ENCODE peak calls at places on chromosomes 7 and 10, in five cellular contexts. D is NT2/D1, E is adrenal gland, S is fibroblast of lung, L is ovary. A is an unnamed sample.

GRCh38 chr7:78062214-78062613 is 263.6 kb downstream of the PHTF2 start:
- DNase-seq in D (no peak), E (no peak), S (no peak), L (no peak), A (no peak)

GRCh38 chr7:100476903-100477870 is 1.8 kb downstream of the TSC22D4 start:
- DNase-seq in D (no peak), E (no peak), S (no peak), L (peak), A (no peak)

GRCh38 chr10:97771913-97772823 is at the start of gene SFRP5:
- DNase-seq in D (no peak), E (no peak), S (no peak), L (no peak), A (no peak)

GRCh38 chr7:149136118-149136517 is 10.0 kb upstream of the ZNF425 start:
- DNase-seq in D (no peak), E (no peak), S (no peak), L (no peak), A (no peak)

GRCh38 chr10:14502451-14502850 is 171.7 kb upstream of the FRMD4A start:
- DNase-seq in D (no peak), E (no peak), S (peak), L (no peak), A (no peak)

GRCh38 chr10:52566471-52567246 is 205.9 kb downstream of the MBL2 start:
- DNase-seq in D (no peak), E (no peak), S (peak), L (no peak), A (no peak)

GRCh38 chr7:17147409-17147808 is 151.0 kb upstream of the AHR start:
- DNase-seq in D (no peak), E (no peak), S (no peak), L (no peak), A (no peak)

GRCh38 chr10:95834375-95834774 is 73.4 kb upstream of the CC2D2B start:
- DNase-seq in D (no peak), E (no peak), S (no peak), L (no peak), A (peak)

GRCh38 chr10:115818015-115818414 is 455.0 kb downstream of the GFRA1 start:
- DNase-seq in D (no peak), E (no peak), S (peak), L (no peak), A (no peak)

GRCh38 chr7:21945374-21946227 is at the start of gene CDCA7L:
- DNase-seq in D (peak), E (peak), S (peak), L (peak), A (no peak)

GRCh38 chr7:135914346-135914745 is 62.8 kb downstream of the MTPN start:
- DNase-seq in D (no peak), E (no peak), S (no peak), L (no peak), A (no peak)

GRCh38 chr7:49030221-49030620 is 105.9 kb downstream of the CDC14C start:
- DNase-seq in D (no peak), E (no peak), S (no peak), L (no peak), A (no peak)

GRCh38 chr7:26525413-26526287 is 234.0 kb downstream of the SNX10 start:
- DNase-seq in D (no peak), E (no peak), S (no peak), L (no peak), A (no peak)

DNA sequence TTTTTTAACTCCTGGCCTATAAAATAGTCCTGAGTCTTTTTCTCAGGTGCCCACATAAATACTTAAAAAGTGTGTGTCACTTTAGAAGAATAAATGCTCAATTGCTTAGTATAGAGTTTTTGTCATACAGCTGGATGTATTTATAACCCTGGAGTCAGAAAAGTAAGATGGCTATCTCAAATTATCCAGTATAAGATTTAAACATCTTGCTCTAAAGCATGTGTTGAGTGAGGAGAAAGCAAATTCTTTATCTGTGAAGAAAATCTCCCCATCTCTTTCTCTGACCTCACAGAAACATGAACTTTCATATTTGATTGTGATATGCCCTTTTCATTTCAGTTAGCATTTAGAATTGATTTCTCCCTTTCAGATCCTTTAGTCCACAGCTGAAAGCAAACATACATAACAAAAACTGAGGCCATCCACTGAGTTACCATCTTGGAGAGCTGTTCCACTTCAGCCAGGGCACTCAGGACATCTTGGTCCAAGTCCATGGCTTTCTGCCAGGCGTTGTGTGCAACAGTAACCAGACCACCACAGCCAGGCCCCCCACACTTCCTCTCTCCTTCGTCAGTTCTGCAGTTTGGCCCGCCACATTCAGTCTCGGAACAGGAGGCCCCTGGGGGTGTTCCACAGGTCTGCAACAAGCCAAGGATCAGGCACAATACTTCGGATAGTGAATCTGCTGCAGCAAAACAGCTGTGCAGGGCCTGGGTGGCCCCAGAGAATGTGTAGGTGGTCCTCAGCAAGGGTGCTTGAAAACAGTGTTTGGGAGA is 40.9 kb downstream of the DLD start:
- DNase-seq in D (no peak), E (no peak), S (no peak), L (no peak), A (no peak)
- H3K4me3 ChIP-seq in D (no peak), E (no peak), S (no peak), L (no peak), A (no peak)

GRCh38 chr10:110540038-110540437 is 27.5 kb upstream of the SMC3 start:
- DNase-seq in D (no peak), E (no peak), S (no peak), L (no peak), A (no peak)

GRCh38 chr10:110531687-110532086 is 34.0 kb downstream of the DUSP5 start:
- DNase-seq in D (no peak), E (no peak), S (no peak), L (no peak), A (no peak)

GRCh38 chr10:110534571-110534970 is 32.9 kb upstream of the SMC3 start:
- DNase-seq in D (no peak), E (no peak), S (no peak), L (no peak), A (no peak)

GRCh38 chr10:110533149-110533548 is 34.3 kb upstream of the SMC3 start:
- DNase-seq in D (no peak), E (no peak), S (no peak), L (no peak), A (no peak)

DNA sequence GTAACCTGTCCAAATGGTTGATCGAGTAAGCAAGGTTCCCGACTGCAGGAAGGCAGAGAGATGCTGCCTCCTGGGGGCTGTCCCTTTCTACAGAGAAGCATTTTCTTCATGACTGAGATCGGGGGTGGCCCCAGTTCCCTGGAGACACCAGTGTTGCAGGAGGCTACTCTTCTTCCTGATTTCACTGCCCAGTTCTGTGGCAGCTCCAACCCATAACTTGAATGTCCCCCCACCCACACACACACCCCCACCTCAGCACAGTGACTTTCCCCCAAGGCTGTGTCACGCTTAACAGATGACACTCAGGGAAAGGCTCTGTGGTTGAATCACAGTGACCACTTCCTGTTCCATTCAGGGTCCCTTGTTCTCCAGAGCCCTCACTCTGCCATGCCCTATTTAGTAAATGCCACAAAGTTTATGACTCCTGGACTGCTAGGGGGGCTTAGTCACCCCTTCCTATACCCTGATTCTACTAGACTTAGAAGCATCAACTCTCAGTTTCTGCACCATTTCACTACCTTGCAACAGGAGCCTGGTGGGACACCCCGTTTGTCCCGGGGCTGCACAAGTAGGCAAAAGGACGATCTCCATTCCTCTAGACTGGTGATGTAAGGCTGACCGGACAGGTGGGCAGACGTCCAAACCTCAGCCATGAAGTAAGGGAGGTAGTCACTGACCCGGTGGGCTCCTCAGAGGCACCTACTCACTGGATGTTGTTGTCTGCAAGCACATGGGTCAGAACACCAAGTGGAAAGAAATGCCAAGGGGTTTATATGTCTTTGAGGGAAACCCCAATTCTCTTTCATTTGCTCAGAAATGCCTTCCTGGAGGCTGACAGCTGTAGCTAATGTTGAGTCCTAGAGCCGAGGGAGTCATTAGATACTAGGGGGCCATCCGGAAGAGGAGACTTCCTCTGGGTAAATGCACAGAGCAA is 31.3 kb upstream of the SMC3 start:
- DNase-seq in D (no peak), E (peak), S (peak), L (no peak), A (peak)
- H3K4me3 ChIP-seq in D (no peak), E (no peak), S (no peak), L (no peak), A (no peak)

GRCh38 chr10:92124020-92124419 is 166.9 kb downstream of the CPEB3 start:
- DNase-seq in D (no peak), E (no peak), S (no peak), L (no peak), A (no peak)
- H3K4me3 ChIP-seq in D (no peak), E (no peak), S (no peak), L (no peak), A (no peak)

GRCh38 chr7:159061674-159062212 is 82.9 kb downstream of the VIPR2 start:
- DNase-seq in D (no peak), E (no peak), S (no peak), L (no peak), A (no peak)
- H3K4me3 ChIP-seq in D (no peak), E (no peak), S (no peak), L (no peak), A (no peak)

A was measured in GM12864.